ENCODE peak calls at places on chromosomes 1 and 21, in four cellular contexts. H, B, E and C are unnamed samples.

GRCh38 chr1:57157818-57158606 is 192.2 kb upstream of the C8B start:
- DNase-seq in B (no peak), H (no peak), E (no peak), C (no peak)

GRCh38 chr1:62688687-62689085 is 500 bp upstream of the DOCK7 start:
- DNase-seq in H (no peak), B (no peak), E (no peak), C (no peak)

GRCh38 chr21:33914188-33914587 is 1.4 kb downstream of the ATP5PO start:
- DNase-seq in H (no peak), B (no peak), E (no peak), C (no peak)

GRCh38 chr21:46425061-46425460 is 33.6 kb upstream of the DIP2A start:
- DNase-seq in B (no peak), H (no peak), E (no peak), C (no peak)

GRCh38 chr1:161185732-161186311 is 8.5 kb upstream of the B4GALT3 start:
- DNase-seq in H (peak; percentile 38), B (no peak), E (peak; percentile 73), C (no peak)

GRCh38 chr1:42186172-42186571 is 21.6 kb upstream of the GUCA2A start:
- DNase-seq in B (no peak), H (no peak), E (no peak), C (no peak)

GRCh38 chr1:183675381-183675780 is 22.3 kb upstream of the APOBEC4 start:
- DNase-seq in E (no peak), B (no peak), H (no peak), C (no peak)

GRCh38 chr1:109906160-109906838 is 4.3 kb upstream of the CSF1 start:
- DNase-seq in E (peak; percentile 61), H (no peak), B (no peak), C (peak; percentile 72)

DNA sequence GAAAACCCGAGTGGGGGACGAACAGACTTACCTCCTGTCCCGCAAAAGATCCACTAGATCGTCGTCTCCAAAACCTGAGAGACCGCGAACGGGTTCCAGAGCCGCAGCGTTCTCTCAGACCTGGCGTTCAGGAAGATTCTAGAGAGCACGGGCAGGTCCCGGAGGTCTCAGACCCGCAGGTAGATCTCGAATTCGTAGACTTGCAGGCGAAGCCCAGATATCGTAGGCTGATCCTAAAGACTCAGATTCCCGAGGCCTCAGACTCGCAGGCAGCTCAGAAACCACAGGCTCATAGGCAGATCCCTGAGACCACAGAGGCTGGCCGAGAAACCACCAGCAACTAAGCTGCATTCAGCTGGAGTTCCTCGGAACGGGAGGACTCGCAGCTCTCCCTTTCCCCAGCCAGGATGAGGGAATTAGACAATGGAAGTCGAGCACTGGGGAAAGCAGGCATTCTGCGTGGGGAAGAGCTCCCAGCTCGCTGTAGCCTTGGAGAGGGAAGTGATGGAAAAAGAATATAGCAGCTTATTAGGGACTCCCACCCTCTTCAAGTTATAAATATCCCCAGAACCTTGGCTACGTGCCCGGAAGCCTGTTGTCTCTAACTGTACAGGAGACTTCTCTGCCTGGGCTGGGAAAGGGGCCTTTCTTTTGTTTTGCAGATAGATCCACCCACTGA is at the start of gene ZNF436:
- DNase-seq in E (no peak), H (no peak), B (peak; percentile 95), C (no peak)
- TF ChIP-seq POLR2AphosphoS5 in E (no peak), H (peak; percentile 54), B (no peak), C (no peak)

DNA sequence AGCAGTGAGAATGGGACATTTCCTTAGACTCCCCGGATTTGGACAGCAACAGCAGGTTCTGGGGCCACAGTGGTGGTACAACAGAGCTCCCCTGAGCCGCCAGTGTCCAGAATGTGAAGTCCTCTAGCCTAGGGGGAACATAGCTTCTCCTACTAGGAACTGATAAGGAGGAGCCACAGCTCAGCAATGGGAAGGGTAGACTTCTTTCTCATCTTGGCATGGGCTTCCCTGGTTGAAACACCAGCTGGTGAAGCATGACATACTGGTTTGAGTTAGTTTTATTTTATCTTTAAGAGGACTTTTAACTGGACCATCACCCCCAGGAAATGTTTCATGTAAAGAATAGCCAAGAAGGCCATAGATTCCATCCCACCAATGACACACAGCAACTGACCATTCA is 68.4 kb downstream of the KCNJ15 start:
- DNase-seq in B (no peak), E (no peak), H (no peak), C (no peak)
- TF ChIP-seq SPI1 in B (no peak), E (no peak), H (no peak), C (no peak)

DNA sequence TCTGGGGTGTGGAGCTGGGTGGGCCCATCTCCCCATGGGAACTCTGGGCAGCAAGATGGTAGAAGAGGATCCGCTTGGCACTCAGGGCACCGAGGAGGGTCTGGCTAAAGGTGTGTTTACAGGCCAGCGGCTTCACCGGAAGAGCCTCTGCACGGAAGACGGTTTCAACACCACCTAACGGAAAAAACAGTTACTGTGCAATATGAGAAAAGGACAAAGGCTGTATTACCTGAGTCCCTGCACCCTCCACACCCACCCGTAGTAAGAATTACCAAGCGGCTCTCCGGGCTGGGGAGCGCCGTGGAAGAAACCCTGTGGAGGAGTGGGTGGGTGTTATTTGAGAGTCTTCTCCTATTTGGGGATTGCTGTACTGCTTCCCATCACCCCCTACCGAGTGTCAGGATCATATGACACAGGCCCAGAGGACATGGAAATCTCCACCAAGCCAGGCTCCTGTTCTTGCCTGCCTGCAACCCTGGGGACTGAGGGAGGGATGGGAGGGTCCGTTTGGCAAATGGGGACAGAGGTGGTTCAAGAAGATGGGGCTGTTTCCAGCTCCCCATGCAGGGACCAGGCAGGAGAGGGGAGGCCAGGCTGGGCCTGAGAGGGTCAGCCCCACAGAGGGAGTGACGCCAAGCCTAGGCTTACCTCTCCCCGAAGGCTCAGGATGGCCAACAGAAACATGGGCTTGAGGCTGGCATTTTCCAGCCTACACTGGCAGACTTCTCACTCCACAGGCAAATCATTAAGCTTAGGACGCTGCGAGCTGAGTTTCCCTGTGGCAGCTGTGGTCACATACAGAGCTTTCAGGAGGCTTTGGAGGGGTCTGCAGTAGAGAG is 203.5 kb upstream of the TMEM51 start:
- DNase-seq in H (no peak), B (no peak), E (no peak), C (no peak)
- TF ChIP-seq POLR2AphosphoS5 in H (no peak), B (no peak), E (no peak), C (no peak)

DNA sequence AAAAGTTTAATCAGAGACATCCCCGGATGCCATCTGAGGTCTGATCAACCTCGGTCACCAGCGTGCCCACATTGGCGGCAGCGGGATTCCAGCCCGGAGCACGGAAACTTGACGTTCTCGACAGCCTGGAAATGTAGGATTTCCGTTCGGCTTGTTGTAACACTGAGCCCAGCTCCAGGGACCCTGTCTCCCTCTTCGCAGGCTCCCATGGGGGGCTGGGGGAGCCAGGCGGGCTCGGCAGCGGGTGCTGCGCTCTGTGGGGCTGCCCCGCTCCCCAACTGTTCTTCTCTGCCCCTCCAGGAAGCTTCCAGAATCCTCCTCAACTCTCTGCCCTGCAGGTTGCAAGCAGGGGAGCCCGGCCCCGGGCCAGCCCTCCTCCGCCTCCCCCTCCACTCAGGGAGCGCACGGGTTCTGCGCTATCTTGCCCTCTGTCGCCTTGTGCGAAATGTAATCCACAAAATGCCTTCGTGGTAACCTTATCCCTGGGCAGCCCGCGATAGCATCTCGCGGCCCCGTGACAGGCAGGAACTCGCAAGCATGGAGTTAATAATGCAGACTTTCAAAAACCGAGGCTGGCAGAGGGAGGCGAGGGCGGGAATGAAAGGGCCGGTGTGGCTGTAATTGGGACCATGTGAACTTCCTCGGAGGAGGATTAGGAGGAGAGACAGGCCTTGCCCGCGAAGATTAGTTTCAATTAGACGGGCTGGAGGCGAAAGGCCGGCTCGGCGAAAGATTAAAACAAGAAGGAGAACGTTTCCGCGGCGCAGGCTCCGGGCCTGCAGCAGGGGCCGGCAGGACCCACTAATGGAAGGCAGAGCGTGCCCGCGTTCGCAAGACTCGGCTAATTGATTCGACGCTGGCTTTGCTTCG is 53.9 kb upstream of the TTC34 start:
- DNase-seq in B (no peak), H (no peak), E (no peak), C (no peak)
- TF ChIP-seq SPI1 in B (no peak), H (no peak), E (no peak), C (no peak)

DNA sequence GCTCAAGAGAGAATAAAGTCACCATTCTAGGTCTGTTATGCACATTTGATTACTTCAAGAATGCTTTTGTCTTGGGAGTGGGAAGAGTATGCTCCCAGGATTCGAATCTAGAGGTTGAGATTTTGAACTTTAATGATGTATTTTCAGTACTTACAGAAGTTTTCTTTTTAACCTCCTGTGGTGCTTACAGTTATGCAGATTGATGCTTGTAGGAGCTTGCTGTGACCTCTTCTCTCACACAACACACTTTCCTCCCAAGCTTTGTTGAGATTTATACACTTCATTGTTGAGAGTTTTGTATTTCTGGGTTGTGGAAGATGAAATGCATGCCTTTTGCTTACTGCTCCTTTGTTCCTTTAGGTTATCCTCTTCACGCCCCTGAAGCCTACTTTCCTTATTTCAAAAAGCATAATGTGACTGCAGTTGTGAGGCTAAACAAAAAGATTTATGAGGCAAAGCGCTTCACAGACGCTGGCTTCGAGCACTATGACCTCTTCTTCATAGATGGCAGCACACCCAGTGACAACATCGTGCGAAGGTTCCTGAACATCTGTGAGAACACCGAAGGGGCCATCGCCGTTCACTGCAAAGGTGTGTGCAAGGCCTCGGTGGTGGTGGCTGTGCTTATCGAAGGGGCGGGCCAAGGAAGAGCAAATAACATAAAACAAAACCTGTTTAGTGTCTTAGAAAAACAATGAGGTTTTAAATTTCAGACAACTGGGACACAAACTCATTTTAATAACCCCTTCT is 75.5 kb upstream of the GPR88 start:
- DNase-seq in H (no peak), E (no peak), B (no peak), C (no peak)
- TF ChIP-seq POLR2AphosphoS5 in H (no peak), E (no peak), B (no peak), C (no peak)

GRCh38 chr1:31764307-31765040 is at the start of gene ADGRB2:
- DNase-seq in B (no peak), E (no peak), H (no peak), C (no peak)
- TF ChIP-seq SPI1 in B (no peak), E (no peak), H (no peak), C (no peak)

DNA sequence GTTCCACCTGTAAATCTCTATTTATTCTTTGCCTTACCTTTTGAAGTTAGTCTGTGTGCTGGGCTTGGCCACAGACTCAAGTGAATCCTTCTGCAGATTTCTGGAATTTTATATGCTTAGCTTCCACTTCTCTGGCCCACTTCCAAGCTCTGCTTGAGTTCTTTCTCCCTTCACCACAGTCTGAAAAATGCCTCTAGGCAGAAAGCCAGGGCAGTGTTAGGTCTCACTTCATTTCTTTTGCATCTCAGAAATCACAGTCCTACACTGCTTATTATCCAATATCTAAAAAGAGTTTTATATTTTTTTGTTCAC is 48.9 kb downstream of the INKA2 start:
- DNase-seq in B (no peak), E (no peak), H (no peak), C (no peak)
- TF ChIP-seq POLR2AphosphoS5 in B (no peak), E (no peak), H (no peak), C (no peak)

GRCh38 chr1:1199961-1200875 is 6.2 kb downstream of the TNFRSF18 start:
- DNase-seq in H (no peak), E (no peak), B (no peak), C (no peak)
- TF ChIP-seq SPI1 in H (no peak), E (no peak), B (no peak), C (no peak)